ENCODE peak calls at places on chromosomes 4 and X, in four cellular contexts. I is bronchial epithelial cell, N is heart left ventricle, C is astrocyte of the cerebellum. G is an unnamed sample.

GRCh38 chr4:151859646-151860045 is 98.8 kb upstream of the GATB start:
- DNase-seq in I (no peak), N (no peak), C (no peak), G (no peak)

GRCh38 chr4:15756361-15756861 is 21.7 kb upstream of the CD38 start:
- DNase-seq in I (peak; percentile 91), N (no peak), C (no peak), G (peak; percentile 97)

GRCh38 chrX:110450050-110450449 is 91.4 kb downstream of the RTL9 start:
- DNase-seq in I (peak; percentile 50), N (peak; percentile 54), C (peak; percentile 58), G (peak; percentile 36)

GRCh38 chrX:72041166-72041565 is 90.5 kb downstream of the RTL5 start:
- DNase-seq in I (no peak), N (no peak), C (no peak), G (no peak)

GRCh38 chrX:136259543-136259942 is 8.3 kb upstream of the MAP7D3 start:
- DNase-seq in I (peak; percentile 71), N (no peak), C (peak; percentile 26), G (no peak)

GRCh38 chr4:27442146-27442545 is 581.5 kb downstream of the STIM2 start:
- DNase-seq in I (peak; percentile 59), N (no peak), C (no peak), G (no peak)

GRCh38 chr4:21946858-21947257 is 1.7 kb downstream of the KCNIP4 start:
- DNase-seq in I (no peak), N (no peak), C (no peak), G (no peak)

GRCh38 chr4:26120098-26120795 is 200.6 kb upstream of the RBPJ start:
- DNase-seq in I (peak; percentile 68), N (no peak), C (no peak), G (no peak)

GRCh38 chrX:104318330-104319009 is 63.7 kb upstream of the ESX1 start:
- DNase-seq in I (peak; percentile 85), N (no peak), C (peak; percentile 31), G (no peak)

GRCh38 chr4:25814323-25814722 is 48.5 kb downstream of the SEL1L3 start:
- DNase-seq in I (peak; percentile 93), N (peak; percentile 51), C (no peak), G (no peak)

GRCh38 chr4:65450899-65451298 is 219.4 kb downstream of the EPHA5 start:
- DNase-seq in I (no peak), N (no peak), C (no peak), G (no peak)

GRCh38 chrX:54076903-54077302 is 32.6 kb upstream of the PHF8 start:
- DNase-seq in I (peak; percentile 80), N (no peak), C (no peak), G (no peak)

GRCh38 chrX:100512471-100512870 is 72.3 kb upstream of the TNMD start:
- DNase-seq in I (peak; percentile 18), N (no peak), C (peak; percentile 2), G (no peak)

GRCh38 chr4:87680271-87680670 is 30.2 kb downstream of the DMP1 start:
- DNase-seq in I (no peak), N (no peak), C (no peak), G (no peak)

GRCh38 chrX:130702867-130703707 is 199.9 kb downstream of the ENOX2 start:
- DNase-seq in I (no peak), N (no peak), C (no peak), G (no peak)

GRCh38 chr4:74627516-74627915 is 166.8 kb downstream of the BTC start:
- DNase-seq in I (no peak), N (no peak), C (no peak), G (no peak)

GRCh38 chr4:145927055-145927454 is 11.6 kb downstream of the ZNF827 start:
- DNase-seq in I (no peak), N (no peak), C (no peak), G (no peak)

GRCh38 chr4:142322996-142323395 is 523.1 kb downstream of the INPP4B start:
- DNase-seq in I (no peak), N (no peak), C (no peak), G (no peak)

GRCh38 chrX:9327747-9328145 is 137.1 kb upstream of the TBL1X start:
- DNase-seq in I (no peak), N (no peak), C (peak; percentile 83), G (no peak)

GRCh38 chr4:83440899-83441298 is 14.7 kb downstream of the HELQ start:
- DNase-seq in I (no peak), N (no peak), C (no peak), G (no peak)

GRCh38 chr4:15144249-15144966 is 142.1 kb downstream of the CPEB2 start:
- DNase-seq in I (no peak), N (no peak), C (no peak), G (no peak)

GRCh38 chr4:73870260-73870659 is 1.1 kb downstream of the CXCL1 start:
- DNase-seq in I (peak; percentile 76), N (no peak), C (no peak), G (no peak)

GRCh38 chrX:107493141-107493540 is 43.7 kb downstream of the FRMPD3 start:
- DNase-seq in I (peak; percentile 23), N (no peak), C (no peak), G (no peak)

GRCh38 chr4:155604718-155605601 is 61.7 kb upstream of the GUCY1A1 start:
- DNase-seq in I (peak; percentile 77), N (peak; percentile 42), C (peak; percentile 99), G (no peak)

GRCh38 chr4:8698341-8699062 is 105.9 kb downstream of the CPZ start:
- DNase-seq in I (no peak), N (no peak), C (no peak), G (no peak)

GRCh38 chr4:145939241-145939640 is 618 bp upstream of the ZNF827 start:
- DNase-seq in I (no peak), N (no peak), C (no peak), G (no peak)

GRCh38 chrX:94914235-94914634 is 1240.2 kb downstream of the FAM133A start:
- DNase-seq in I (no peak), N (peak; percentile 32), C (no peak), G (no peak)

GRCh38 chrX:16665089-16665488 is 15.1 kb downstream of the S100G start:
- DNase-seq in I (no peak), N (no peak), C (peak; percentile 35), G (no peak)

GRCh38 chr4:164606478-164606877 is 147.5 kb upstream of the SMIM31 start:
- DNase-seq in I (no peak), N (no peak), C (no peak), G (no peak)

GRCh38 chrX:44747317-44747716 is 96.5 kb upstream of the DUSP21 start:
- DNase-seq in I (no peak), N (no peak), C (no peak), G (no peak)

GRCh38 chr4:48633657-48634056 is 143.6 kb downstream of the ZAR1 start:
- DNase-seq in I (no peak), N (no peak), C (no peak), G (no peak)

GRCh38 chrX:26925088-26925487 is 538.1 kb downstream of the PPP4R3C start:
- DNase-seq in I (peak; percentile 51), N (no peak), C (no peak), G (no peak)

GRCh38 chr4:181528570-181529184 is 714.5 kb upstream of the TENM3 start:
- DNase-seq in I (peak; percentile 53), N (peak; percentile 66), C (peak; percentile 69), G (peak; percentile 21)

GRCh38 chr4:3251691-3252479 is 2.9 kb downstream of the MSANTD1 start:
- DNase-seq in I (no peak), N (peak; percentile 6), C (no peak), G (no peak)

GRCh38 chr4:138910914-138911336 is 104.7 kb upstream of the NOCT start:
- DNase-seq in I (peak; percentile 97), N (peak; percentile 89), C (peak; percentile 70), G (no peak)

GRCh38 chr4:53137468-53137867 is 228.4 kb downstream of the SCFD2 start:
- DNase-seq in I (peak; percentile 37), N (no peak), C (no peak), G (no peak)

GRCh38 chrX:56232221-56233082 is at the start of gene KLF8:
- DNase-seq in I (peak; percentile 58), N (peak; percentile 34), C (no peak), G (no peak)

GRCh38 chrX:103304705-103305104 is 6.1 kb downstream of the BEX2 start:
- DNase-seq in I (no peak), N (no peak), C (no peak), G (no peak)

GRCh38 chr4:25863347-25863784 is 578 bp upstream of the SEL1L3 start:
- DNase-seq in I (no peak), N (no peak), C (no peak), G (no peak)

GRCh38 chr4:55819634-55820033 is at the start of gene EXOC1L:
- DNase-seq in I (no peak), N (no peak), C (peak; percentile 16), G (no peak)
- H3K4me3 ChIP-seq in I (no peak within 1 kb of the TSS), N (peak within 1 kb of the TSS; percentile 40), C (peak within 1 kb of the TSS; percentile 31), G (no peak within 1 kb of the TSS)

GRCh38 chr4:1856920-1857699 is 1.2 kb upstream of the LETM1 start:
- DNase-seq in I (no peak), N (peak; percentile 41), C (no peak), G (no peak)

GRCh38 chr4:1852904-1853623 is 2.9 kb downstream of the LETM1 start:
- DNase-seq in I (no peak), N (no peak), C (no peak), G (no peak)

GRCh38 chr4:1855334-1856070 is 454 bp downstream of the LETM1 start:
- DNase-seq in I (no peak), N (peak; percentile 48), C (no peak), G (no peak)

GRCh38 chr4:1856071-1856919 is at the start of gene LETM1:
- DNase-seq in I (peak; percentile 83), N (peak; percentile 97), C (peak; percentile 84), G (peak; percentile 89)

GRCh38 chr4:1854752-1855151 is 1.2 kb downstream of the LETM1 start:
- DNase-seq in I (no peak), N (no peak), C (no peak), G (no peak)
- H3K4me3 ChIP-seq in I (peak overlapping the region; percentile 74), N (peak overlapping the region; percentile 80), C (peak overlapping the region; percentile 82), G (peak overlapping the region; percentile 74)

DNA sequence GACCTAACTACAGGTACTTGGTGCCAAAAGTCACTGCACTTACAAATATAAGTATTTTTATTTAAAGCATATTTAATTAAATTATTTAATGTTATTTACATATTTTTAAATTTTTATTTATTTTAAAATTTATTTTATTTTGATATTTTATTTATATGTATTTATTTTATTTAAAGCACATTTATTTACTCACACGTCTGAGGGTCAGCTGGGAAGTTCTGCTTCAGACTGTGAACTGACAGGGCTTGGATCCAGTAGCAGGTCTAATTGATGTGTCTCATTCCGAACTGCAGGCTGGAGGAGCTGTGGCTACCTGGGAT is 392.5 kb downstream of the GBA3 start:
- DNase-seq in I (no peak), N (no peak), C (no peak), G (no peak)
- H3K4me3 ChIP-seq in I (no peak overlapping the region), N (no peak overlapping the region), C (no peak overlapping the region), G (no peak overlapping the region)

GRCh38 chr4:24796632-24797031 is 1.3 kb downstream of the SOD3 start:
- DNase-seq in I (no peak), N (no peak), C (no peak), G (no peak)
- H3K4me3 ChIP-seq in I (no peak overlapping the region), N (peak overlapping the region; percentile 57), C (no peak overlapping the region), G (no peak overlapping the region)

G was measured in Jurkat, Clone E6-1.